ENCODE peak calls at places on chromosomes 6 and 20, in ten cellular contexts. Q is GM06990; O is non-pigmented ciliary epithelial cell; Z is lung; D is stimulated activated CD4-positive, alpha-beta T cell treated with anti-CD3 and anti-CD28 coated beads, Interleukin-1b, Interleukin-23, amount 100 ng/mL, for 1 hour; N is left colon; X is nucleus accumbens; M is activated CD4-positive, alpha-beta T cell treated with anti-CD3 and anti-CD28 coated beads, Interleukin-2, amount 50 U/mL, for 1 hour; U is IMR-90; T is activated CD8-positive, alpha-beta T cell treated with anti-CD3 and anti-CD28 coated beads, Interleukin-2, amount 10 ng/mL, durations not matched to agents 7 days and 5 days. J is an unnamed sample.

GRCh38 chr6:55822815-55823214 is 52.6 kb downstream of the BMP5 start:
- DNase-seq in Q (no peak), O (peak), Z (no peak), D (no peak), N (no peak), X (no peak), M (no peak), U (peak), T (no peak), J (peak)

GRCh38 chr6:16184129-16184528 is 54.3 kb upstream of the GMPR start:
- DNase-seq in Q (no peak), O (no peak), Z (no peak), D (no peak), N (peak), X (no peak), M (no peak), U (peak), T (no peak), J (peak)

GRCh38 chr6:113758725-113759576 is 98.2 kb upstream of the MARCKS start:
- DNase-seq in Q (no peak), O (no peak), Z (no peak), D (no peak), N (no peak), X (no peak), M (no peak), U (peak), T (no peak), J (peak)

GRCh38 chr6:20811112-20811746 is 277.0 kb downstream of the CDKAL1 start:
- DNase-seq in Q (no peak), O (peak), Z (no peak), D (no peak), N (no peak), X (no peak), M (no peak), U (peak), T (no peak), J (peak)

GRCh38 chr20:7113577-7114466 is 346.3 kb downstream of the BMP2 start:
- DNase-seq in Q (no peak), O (peak), Z (no peak), D (no peak), N (no peak), X (no peak), M (no peak), U (peak), T (no peak), J (peak)

GRCh38 chr20:59164681-59165388 is 1.2 kb downstream of the ZNF831 start:
- DNase-seq in Q (no peak), O (no peak), Z (no peak), D (no peak), N (no peak), X (no peak), M (no peak), U (no peak), T (peak), J (no peak)

GRCh38 chr6:160792711-160793110 is 90.7 kb downstream of the PLG start:
- DNase-seq in Q (no peak), O (no peak), Z (no peak), D (no peak), N (no peak), X (no peak), M (no peak), U (no peak), T (no peak), J (no peak)

GRCh38 chr6:168782211-168782729 is 341.3 kb downstream of the SMOC2 start:
- DNase-seq in Q (no peak), O (no peak), Z (no peak), D (no peak), N (no peak), X (no peak), M (no peak), U (no peak), T (no peak), J (no peak)

GRCh38 chr6:145532361-145532760 is 203.0 kb downstream of the EPM2A start:
- DNase-seq in Q (no peak), O (no peak), Z (no peak), D (no peak), N (no peak), X (no peak), M (no peak), U (no peak), T (no peak), J (no peak)

GRCh38 chr6:72733045-72733444 is 111.2 kb downstream of the KCNQ5 start:
- DNase-seq in Q (no peak), O (no peak), Z (no peak), D (no peak), N (no peak), X (no peak), M (no peak), U (no peak), T (no peak), J (no peak)

GRCh38 chr20:58595167-58595566 is 55.9 kb upstream of the STX16 start:
- DNase-seq in Q (no peak), O (no peak), Z (no peak), D (no peak), N (no peak), X (no peak), M (no peak), U (no peak), T (no peak), J (no peak)

GRCh38 chr6:14170128-14170527 is 52.6 kb downstream of the CD83 start:
- DNase-seq in Q (no peak), O (no peak), Z (no peak), D (no peak), N (no peak), X (no peak), M (no peak), U (no peak), T (no peak), J (no peak)

GRCh38 chr6:31723245-31723979 is at the start of gene MPIG6B:
- DNase-seq in Q (no peak), O (no peak), Z (no peak), D (no peak), N (no peak), X (no peak), M (no peak), U (no peak), T (peak), J (no peak)

GRCh38 chr20:63636752-63637633 is 10.1 kb upstream of the GMEB2 start:
- DNase-seq in Q (no peak), O (no peak), Z (no peak), D (no peak), N (no peak), X (no peak), M (no peak), U (peak), T (no peak), J (no peak)

GRCh38 chr20:16966276-16966880 is 218.2 kb downstream of the OTOR start:
- DNase-seq in Q (no peak), O (no peak), Z (no peak), D (no peak), N (no peak), X (no peak), M (no peak), U (peak), T (no peak), J (no peak)

GRCh38 chr20:41534842-41535241 is 83.3 kb downstream of the CHD6 start:
- DNase-seq in Q (no peak), O (no peak), Z (no peak), D (no peak), N (no peak), X (no peak), M (no peak), U (peak), T (no peak), J (no peak)

J was measured in fibroblast of villous mesenchyme.